ENCODE peak calls at places on chromosomes 6 and 20, in nine cellular contexts. S is nephron progenitor cell, T is cardiac muscle cell, E is neural crest cell, A is GM23338, N is cardiac fibroblast, B is HFF-Myc, W is hepatocyte, P is lower lobe of right lung. I is an unnamed sample.

GRCh38 chr6:152167639-152168603 is 360.4 kb downstream of the ESR1 start:
- DNase-seq in E (no peak), T (no peak), N (peak), P (no peak), S (no peak), W (no peak), B (no peak), A (no peak), I (no peak)

GRCh38 chr6:154651656-154652055 is 81.6 kb upstream of the SCAF8 start:
- DNase-seq in E (no peak), P (no peak), B (no peak), T (no peak), A (no peak), S (no peak), N (no peak), W (no peak), I (no peak)

GRCh38 chr6:90111387-90111786 is 185.3 kb downstream of the BACH2 start:
- DNase-seq in A (no peak), T (no peak), E (no peak), P (no peak), N (no peak), S (no peak), B (no peak), W (no peak), I (no peak)

GRCh38 chr6:33632603-33633039 is 11.5 kb downstream of the ITPR3 start:
- DNase-seq in S (peak), T (peak), B (no peak), N (peak), P (peak), W (peak), A (peak), E (peak), I (peak)

GRCh38 chr6:120302041-120302440 is 952.5 kb upstream of the MAN1A1 start:
- DNase-seq in S (no peak), E (no peak), T (no peak), A (no peak), N (no peak), P (no peak), W (no peak), B (no peak), I (no peak)

GRCh38 chr6:15754035-15754705 is 91.3 kb upstream of the DTNBP1 start:
- DNase-seq in S (no peak), B (peak), E (no peak), W (no peak), P (no peak), T (peak), A (peak), N (peak), I (no peak)

GRCh38 chr20:22763257-22763906 is 179.0 kb upstream of the FOXA2 start:
- DNase-seq in B (no peak), A (no peak), P (no peak), S (no peak), T (peak), W (no peak), E (no peak), N (peak), I (no peak)

GRCh38 chr6:85464260-85464644 is 14.4 kb downstream of the NT5E start:
- DNase-seq in T (peak), A (no peak), B (peak), E (no peak), P (no peak), S (no peak), N (peak), W (no peak), I (no peak)

GRCh38 chr6:14770572-14770971 is 475.3 kb upstream of the JARID2 start:
- DNase-seq in W (no peak), P (no peak), T (peak), B (peak), A (no peak), E (no peak), S (no peak), N (peak), I (no peak)

GRCh38 chr6:146027586-146028249 is 1.1 kb upstream of the GRM1 start:
- DNase-seq in S (no peak), E (no peak), P (no peak), N (peak), B (no peak), T (no peak), A (peak), W (no peak), I (no peak)

GRCh38 chr20:14055127-14055742 is 59.9 kb downstream of the MACROD2 start:
- DNase-seq in W (peak), A (peak), E (peak), N (peak), T (peak), S (peak), P (no peak), B (peak), I (no peak)

GRCh38 chr20:35443003-35443402 is 5.0 kb upstream of the GDF5 start:
- DNase-seq in N (peak), A (no peak), W (no peak), S (no peak), T (peak), B (peak), E (no peak), P (no peak), I (no peak)

GRCh38 chr6:90788781-90789180 is 201.9 kb upstream of the MAP3K7 start:
- DNase-seq in A (no peak), T (no peak), W (no peak), B (no peak), E (no peak), S (no peak), P (no peak), N (no peak), I (no peak)

GRCh38 chr6:15023448-15023847 is 222.4 kb upstream of the JARID2 start:
- DNase-seq in T (no peak), S (no peak), E (no peak), B (no peak), A (no peak), P (no peak), N (no peak), W (no peak), I (no peak)

GRCh38 chr6:45714795-45715507 is 300.7 kb downstream of the CLIC5 start:
- DNase-seq in T (peak), B (peak), W (peak), P (no peak), N (peak), S (peak), A (peak), E (peak), I (no peak)

GRCh38 chr6:108105584-108105983 is 31.0 kb upstream of the OSTM1 start:
- DNase-seq in B (no peak), T (peak), A (no peak), P (no peak), S (no peak), E (no peak), N (no peak), W (no peak), I (no peak)

GRCh38 chr6:31546962-31547726 is at the start of gene NFKBIL1:
- DNase-seq in S (peak), E (peak), N (peak), T (peak), P (peak), B (peak), W (peak), A (peak), I (peak)

GRCh38 chr6:30219244-30219643 is 6.0 kb upstream of the TRIM26 start:
- DNase-seq in W (peak), A (peak), S (peak), E (peak), N (peak), T (peak), P (no peak), B (no peak), I (peak)

GRCh38 chr6:140001005-140001404 is 626.6 kb upstream of the CITED2 start:
- DNase-seq in B (no peak), A (no peak), S (no peak), T (no peak), P (no peak), W (no peak), N (no peak), E (no peak), I (no peak)

GRCh38 chr6:155693573-155694428 is 238.2 kb upstream of the NOX3 start:
- DNase-seq in N (no peak), A (no peak), B (no peak), T (no peak), P (no peak), S (no peak), E (no peak), W (peak), I (peak)

GRCh38 chr20:62702886-62703852 is 5.5 kb upstream of the NTSR1 start:
- DNase-seq in P (no peak), W (peak), T (peak), B (peak), N (peak), S (no peak), A (no peak), E (no peak), I (peak)

GRCh38 chr6:33785766-33786165 is 3.2 kb downstream of the LEMD2 start:
- DNase-seq in W (no peak), T (peak), P (no peak), S (no peak), A (no peak), B (no peak), E (no peak), N (peak), I (no peak)

GRCh38 chr6:1726341-1726763 is 116.6 kb downstream of the FOXC1 start:
- DNase-seq in S (no peak), A (peak), W (no peak), T (no peak), P (no peak), E (no peak), N (no peak), B (no peak), I (no peak)

GRCh38 chr6:147000545-147001488 is 203.4 kb upstream of the STXBP5 start:
- DNase-seq in P (no peak), E (no peak), A (no peak), S (no peak), T (peak), B (peak), N (peak), W (peak), I (no peak)

GRCh38 chr20:37358366-37359150 is 12.6 kb downstream of the SRC start:
- DNase-seq in N (no peak), E (no peak), P (no peak), S (no peak), B (no peak), W (no peak), T (no peak), A (no peak), I (no peak)

GRCh38 chr6:7615611-7616383 is 25.8 kb downstream of the SNRNP48 start:
- DNase-seq in A (peak), N (peak), T (peak), W (peak), P (no peak), E (peak), S (peak), B (peak), I (no peak)

GRCh38 chr20:48669946-48670630 is 157.7 kb downstream of the PREX1 start:
- DNase-seq in W (no peak), E (no peak), S (no peak), A (no peak), N (no peak), T (no peak), P (no peak), B (no peak), I (no peak)

GRCh38 chr6:75932067-75932466 is 140.4 kb downstream of the IMPG1 start:
- DNase-seq in P (no peak), N (peak), A (peak), T (peak), S (peak), E (peak), W (peak), B (no peak), I (peak)

GRCh38 chr20:17657079-17657825 is 24.8 kb downstream of the RRBP1 start:
- DNase-seq in E (no peak), B (no peak), W (no peak), S (no peak), N (no peak), T (no peak), P (no peak), A (no peak), I (no peak)

GRCh38 chr6:11761744-11762620 is 16.6 kb downstream of the ADTRP start:
- DNase-seq in N (no peak), A (no peak), S (no peak), E (no peak), W (no peak), P (no peak), B (no peak), T (no peak), I (peak)

GRCh38 chr20:32237419-32237818 is 29.7 kb downstream of the POFUT1 start:
- DNase-seq in T (no peak), S (no peak), E (no peak), A (no peak), N (no peak), B (no peak), W (no peak), P (no peak), I (no peak)

GRCh38 chr20:32235331-32236047 is 27.8 kb downstream of the POFUT1 start:
- DNase-seq in A (no peak), W (no peak), E (no peak), P (no peak), T (no peak), B (no peak), S (no peak), N (no peak), I (peak)

GRCh38 chr20:32234135-32234808 is 26.6 kb downstream of the POFUT1 start:
- DNase-seq in E (no peak), A (no peak), W (no peak), T (no peak), S (no peak), B (no peak), P (no peak), N (no peak), I (no peak)

GRCh38 chr20:32236819-32237218 is 29.1 kb downstream of the POFUT1 start:
- DNase-seq in B (no peak), W (no peak), S (no peak), P (no peak), A (no peak), N (no peak), E (no peak), T (no peak), I (no peak)

GRCh38 chr20:32236048-32236533 is 28.4 kb downstream of the POFUT1 start:
- DNase-seq in N (no peak), E (no peak), A (no peak), P (no peak), B (no peak), W (no peak), S (no peak), T (no peak), I (no peak)
- TF ChIP-seq CTCF in N (no peak), E (no peak), A (no peak), P (no peak), B (no peak), W (no peak), S (no peak), T (no peak), I (no peak)

GRCh38 chr20:7926767-7927166 is 13.5 kb downstream of the HAO1 start:
- DNase-seq in B (peak), W (peak), S (no peak), P (no peak), T (peak), E (no peak), N (peak), A (peak), I (no peak)
- TF ChIP-seq CTCF in B (peak), W (peak), S (peak), P (peak), T (peak), E (peak), N (peak), A (peak), I (no peak)

GRCh38 chr6:143929975-143930374 is 65.7 kb downstream of the ZC2HC1B start:
- DNase-seq in W (no peak), B (no peak), E (no peak), A (peak), S (no peak), T (no peak), N (no peak), P (no peak), I (no peak)

GRCh38 chr6:143936347-143936746 is 71.7 kb downstream of the PLAGL1 start:
- DNase-seq in B (no peak), A (no peak), T (no peak), S (no peak), P (no peak), W (no peak), N (no peak), E (no peak), I (no peak)

GRCh38 chr6:143939364-143939763 is 68.7 kb downstream of the PLAGL1 start:
- DNase-seq in A (no peak), T (no peak), E (no peak), B (no peak), P (no peak), S (no peak), W (no peak), N (no peak), I (no peak)

GRCh38 chr6:143936986-143937765 is 70.9 kb downstream of the PLAGL1 start:
- DNase-seq in E (no peak), A (peak), B (no peak), N (no peak), T (peak), S (no peak), P (no peak), W (no peak), I (no peak)

DNA sequence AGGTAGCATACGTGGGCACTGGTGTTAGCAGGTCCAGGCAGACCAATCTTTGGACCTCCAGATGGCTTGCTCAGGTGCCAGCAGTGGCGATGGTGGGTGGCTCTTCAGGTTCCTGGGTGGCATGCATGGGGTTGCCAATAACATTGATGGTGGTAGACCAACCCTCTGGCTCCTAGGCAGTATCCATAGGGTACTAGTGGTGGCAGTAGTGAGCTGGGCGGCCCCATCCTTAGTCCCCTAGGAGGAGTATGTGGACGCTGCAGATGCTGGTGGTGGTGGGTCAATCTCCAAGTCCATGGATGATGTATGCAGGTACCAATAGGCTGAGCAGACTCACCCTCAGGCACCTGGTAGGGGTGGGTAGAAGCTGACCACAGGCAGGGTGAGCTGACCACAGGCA is 70.6 kb downstream of the ZC2HC1B start:
- DNase-seq in N (no peak), E (no peak), A (no peak), T (no peak), W (no peak), S (no peak), B (no peak), P (no peak), I (no peak)
- TF ChIP-seq CTCF in N (no peak), E (no peak), A (peak), T (no peak), W (no peak), S (no peak), B (no peak), P (no peak), I (no peak)

DNA sequence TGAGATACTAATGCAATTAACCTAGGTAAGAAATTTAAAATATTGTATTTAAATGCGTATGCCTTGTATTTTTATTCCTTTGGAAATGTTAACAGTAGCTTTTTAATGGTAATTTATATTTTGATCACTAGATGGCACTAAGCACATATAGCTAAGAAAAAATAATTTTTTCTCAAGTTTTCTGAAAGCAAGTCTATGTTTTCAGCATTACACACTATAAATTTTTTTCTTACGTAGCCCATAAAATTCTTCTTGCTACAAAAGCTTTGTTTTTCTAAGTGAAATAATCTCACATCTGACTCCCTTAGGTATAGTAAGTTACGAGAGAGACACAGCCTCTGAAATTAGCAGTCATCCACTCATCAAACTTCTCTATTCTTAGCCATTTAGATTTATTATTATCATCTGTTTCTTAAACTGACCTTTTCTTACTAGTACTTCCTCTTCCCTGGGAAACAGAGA is 35.7 kb downstream of the TSPYL4 start:
- DNase-seq in P (no peak), N (peak), T (peak), W (peak), A (no peak), S (no peak), B (no peak), E (no peak), I (no peak)
- TF ChIP-seq CTCF in P (peak), N (peak), T (peak), W (peak), A (no peak), S (peak), B (no peak), E (peak), I (no peak)

DNA sequence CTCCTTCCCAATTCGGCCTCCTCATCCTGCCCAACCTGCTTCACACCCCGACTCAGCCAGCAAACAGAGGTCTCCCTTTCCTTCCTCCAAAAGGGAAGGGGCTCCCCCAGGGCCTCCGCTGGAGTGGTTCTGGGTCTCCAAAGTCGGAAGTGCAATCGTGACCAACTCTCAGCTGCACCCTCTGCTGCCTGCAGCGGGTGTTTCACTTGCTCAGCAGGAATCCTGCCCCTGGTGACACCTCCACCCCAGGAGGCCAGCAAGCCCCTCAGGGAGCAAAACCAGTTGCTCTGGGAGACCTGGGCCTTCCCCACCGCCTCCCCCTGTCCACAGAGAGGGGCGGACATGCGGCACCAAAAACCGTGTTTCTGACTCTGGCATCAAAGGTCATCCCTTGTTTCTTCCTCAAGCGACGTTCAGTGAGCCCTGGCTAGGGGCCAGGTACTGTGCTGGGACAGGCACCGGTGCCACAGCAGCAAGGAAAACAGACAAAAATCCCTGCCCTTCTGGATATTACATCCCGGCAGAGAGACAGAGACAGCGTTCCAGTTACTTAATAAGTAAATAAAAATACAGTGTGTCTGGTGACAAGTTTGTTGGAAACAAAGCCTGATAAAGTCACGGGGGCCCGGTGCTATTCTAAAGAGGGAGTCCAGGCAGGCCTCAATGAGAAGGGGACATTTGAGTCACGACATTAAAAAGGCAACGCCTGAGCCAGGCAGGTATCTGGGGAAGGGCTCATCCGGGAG is 219.0 kb downstream of the BMP7 start:
- DNase-seq in W (no peak), P (no peak), N (no peak), S (no peak), B (no peak), A (no peak), T (no peak), E (no peak), I (peak)
- TF ChIP-seq CTCF in W (peak), P (no peak), N (no peak), S (no peak), B (no peak), A (peak), T (no peak), E (peak), I (no peak)

GRCh38 chr6:160750276-160750689 is 48.2 kb downstream of the PLG start:
- DNase-seq in A (peak), S (peak), B (no peak), N (no peak), T (no peak), E (no peak), W (peak), P (no peak), I (no peak)
- TF ChIP-seq CTCF in A (peak), S (peak), B (peak), N (no peak), T (no peak), E (peak), W (peak), P (peak), I (no peak)

DNA sequence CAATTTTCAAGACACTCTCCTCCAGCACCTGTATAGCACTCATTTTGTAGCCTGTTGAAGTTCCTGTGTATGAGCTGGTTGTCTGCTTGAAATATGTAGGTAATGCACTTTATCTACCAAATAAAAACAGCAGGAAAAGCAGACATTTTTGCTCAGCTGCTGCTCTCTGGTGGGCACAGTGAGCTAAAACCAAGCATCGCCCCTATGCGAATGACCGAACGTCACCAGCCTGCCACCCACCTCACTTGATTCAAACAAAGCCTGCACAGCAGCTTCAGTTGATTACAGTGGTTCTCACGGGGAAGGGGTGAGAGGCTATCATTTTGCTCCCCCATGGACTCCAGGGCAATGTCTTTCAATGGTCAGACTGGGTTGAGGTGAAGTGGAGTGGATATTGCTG is 185.7 kb downstream of the SASH1 start:
- DNase-seq in T (no peak), E (no peak), S (no peak), N (peak), B (no peak), A (peak), P (no peak), W (no peak), I (no peak)
- TF ChIP-seq CTCF in T (no peak), E (peak), S (no peak), N (peak), B (peak), A (peak), P (no peak), W (peak), I (no peak)

I was measured in mucosa of descending colon.